ENCODE peak calls at places on chromosome 17, in ten cellular contexts. C is AG09309; Z is activated CD4-positive, alpha-beta T cell treated with anti-CD3 and anti-CD28 coated beads for 48 hours; X is heart right ventricle; E is transverse colon; O is breast epithelium; T is NCI-H460; K is GM03348; M is effector memory CD4-positive, alpha-beta T cell; J is NCI-H1048. G is an unnamed sample.

GRCh38 chr17:14201087-14201486 is 35.6 kb downstream of the CDRT15 start:
- DNase-seq in O (no peak), Z (peak; percentile 71), C (no peak), T (no peak), E (peak; percentile 30), M (peak; percentile 58), K (peak; percentile 34), J (no peak), X (no peak), G (peak; percentile 81)

GRCh38 chr17:83030432-83030831 is 49.0 kb upstream of the METRNL start:
- DNase-seq in Z (no peak), O (no peak), J (no peak), K (no peak), M (no peak), C (no peak), X (no peak), T (no peak), E (no peak), G (no peak)

GRCh38 chr17:81514735-81515529 is 2.3 kb upstream of the ACTG1 start:
- DNase-seq in K (peak; percentile 95), O (peak; percentile 76), Z (peak; percentile 80), T (no peak), M (peak; percentile 65), X (peak; percentile 81), E (peak; percentile 90), C (no peak), J (peak; percentile 40), G (peak; percentile 57)

GRCh38 chr17:58310511-58311428 is 17.8 kb downstream of the TSPOAP1 start:
- DNase-seq in Z (no peak), E (no peak), K (no peak), M (no peak), O (peak; percentile 45), X (no peak), C (no peak), J (no peak), T (no peak), G (no peak)

GRCh38 chr17:63344383-63344782 is 101.7 kb downstream of the CYB561 start:
- DNase-seq in O (no peak), E (no peak), X (no peak), C (no peak), K (no peak), J (no peak), M (no peak), T (no peak), Z (no peak), G (no peak)

GRCh38 chr17:81277421-81277820 is 17.7 kb downstream of the SLC38A10 start:
- DNase-seq in J (no peak), C (no peak), E (peak; percentile 32), X (peak; percentile 57), O (no peak), K (no peak), M (no peak), Z (no peak), T (no peak), G (no peak)

GRCh38 chr17:50046667-50047066 is 9.2 kb upstream of the ITGA3 start:
- DNase-seq in C (no peak), K (no peak), M (no peak), T (no peak), X (no peak), O (no peak), J (no peak), Z (no peak), E (no peak), G (no peak)

GRCh38 chr17:34760931-34761500 is 181.6 kb downstream of the TMEM132E start:
- DNase-seq in X (no peak), K (no peak), M (no peak), J (no peak), Z (no peak), E (no peak), T (no peak), C (no peak), O (no peak), G (no peak)

GRCh38 chr17:63954402-63955063 is 18.2 kb downstream of the SCN4A start:
- DNase-seq in M (no peak), K (no peak), X (no peak), T (no peak), E (peak; percentile 34), Z (peak; percentile 47), O (no peak), C (no peak), J (no peak), G (peak; percentile 13)

GRCh38 chr17:9251273-9251672 is 230.0 kb downstream of the NTN1 start:
- DNase-seq in J (no peak), X (no peak), K (no peak), M (no peak), O (no peak), C (no peak), E (no peak), T (no peak), Z (no peak), G (no peak)

GRCh38 chr17:57862410-57862989 is 12.7 kb upstream of the MRPS23 start:
- DNase-seq in O (peak; percentile 38), T (no peak), J (no peak), K (no peak), Z (no peak), C (no peak), X (no peak), E (no peak), M (no peak), G (no peak)

G was measured in central memory CD4-positive, alpha-beta T cell.